ENCODE peak calls at places on chromosomes 5 and 9, in four cellular contexts. O, N, P and X are unnamed samples.

GRCh38 chr9:118896356-118897000 is 472.8 kb downstream of the BRINP1 start:
- DNase-seq in N (no peak), P (no peak), O (no peak), X (no peak)

GRCh38 chr9:97554566-97555075 is 53.2 kb downstream of the TMOD1 start:
- DNase-seq in O (no peak), N (no peak), P (no peak), X (no peak)

GRCh38 chr5:74409166-74409706 is 231.3 kb downstream of the ENC1 start:
- DNase-seq in O (peak), P (no peak), N (no peak), X (no peak)

GRCh38 chr9:4985376-4986266 is 549 bp downstream of the JAK2 start:
- DNase-seq in O (peak), N (peak), P (peak), X (peak)

GRCh38 chr9:109474170-109474569 is 23.9 kb downstream of the PTPN3 start:
- DNase-seq in P (no peak), O (no peak), N (no peak), X (no peak)

GRCh38 chr5:173119719-173120118 is 24.6 kb upstream of the BNIP1 start:
- DNase-seq in N (no peak), O (no peak), P (no peak), X (no peak)

GRCh38 chr9:2691212-2691611 is 26.1 kb upstream of the KCNV2 start:
- DNase-seq in P (no peak), O (no peak), N (no peak), X (no peak)

GRCh38 chr9:33164138-33164809 is 2.9 kb downstream of the B4GALT1 start:
- DNase-seq in N (peak), O (no peak), P (no peak), X (no peak)

GRCh38 chr5:126376443-126376842 is 46.8 kb upstream of the GRAMD2B start:
- DNase-seq in N (no peak), O (no peak), P (no peak), X (no peak)

GRCh38 chr9:13939129-13939528 is 374.8 kb downstream of the NFIB start:
- DNase-seq in P (no peak), O (no peak), N (no peak), X (no peak)

GRCh38 chr5:113546711-113547159 is 33.2 kb downstream of the YTHDC2 start:
- DNase-seq in O (no peak), P (no peak), N (no peak), X (no peak)

GRCh38 chr9:112854657-112855056 is 36.0 kb downstream of the SLC46A2 start:
- DNase-seq in P (no peak), N (no peak), O (no peak), X (no peak)

GRCh38 chr5:179323026-179323571 is 22.2 kb downstream of the ADAMTS2 start:
- DNase-seq in N (no peak), O (no peak), P (no peak), X (peak)

GRCh38 chr5:177103523-177104253 is 17.0 kb downstream of the FGFR4 start:
- DNase-seq in O (no peak), P (no peak), N (no peak), X (no peak)

GRCh38 chr5:43772601-43773031 is 169.6 kb downstream of the NNT start:
- DNase-seq in P (no peak), O (no peak), N (no peak), X (no peak)

GRCh38 chr5:53983568-53984465 is 326.6 kb downstream of the ARL15 start:
- DNase-seq in N (no peak), O (no peak), P (no peak), X (no peak)

GRCh38 chr9:109975574-109976327 is 195.8 kb downstream of the PALM2AKAP2 start:
- DNase-seq in P (no peak), N (no peak), O (no peak), X (no peak)

GRCh38 chr5:160968480-160968879 is 116.5 kb upstream of the ATP10B start:
- DNase-seq in N (no peak), O (no peak), P (no peak), X (no peak)

GRCh38 chr5:160970605-160971191 is 118.7 kb upstream of the ATP10B start:
- DNase-seq in P (peak), N (no peak), O (no peak), X (no peak)
- TF ChIP-seq CTCF in P (peak), N (no peak), O (no peak), X (no peak)

DNA sequence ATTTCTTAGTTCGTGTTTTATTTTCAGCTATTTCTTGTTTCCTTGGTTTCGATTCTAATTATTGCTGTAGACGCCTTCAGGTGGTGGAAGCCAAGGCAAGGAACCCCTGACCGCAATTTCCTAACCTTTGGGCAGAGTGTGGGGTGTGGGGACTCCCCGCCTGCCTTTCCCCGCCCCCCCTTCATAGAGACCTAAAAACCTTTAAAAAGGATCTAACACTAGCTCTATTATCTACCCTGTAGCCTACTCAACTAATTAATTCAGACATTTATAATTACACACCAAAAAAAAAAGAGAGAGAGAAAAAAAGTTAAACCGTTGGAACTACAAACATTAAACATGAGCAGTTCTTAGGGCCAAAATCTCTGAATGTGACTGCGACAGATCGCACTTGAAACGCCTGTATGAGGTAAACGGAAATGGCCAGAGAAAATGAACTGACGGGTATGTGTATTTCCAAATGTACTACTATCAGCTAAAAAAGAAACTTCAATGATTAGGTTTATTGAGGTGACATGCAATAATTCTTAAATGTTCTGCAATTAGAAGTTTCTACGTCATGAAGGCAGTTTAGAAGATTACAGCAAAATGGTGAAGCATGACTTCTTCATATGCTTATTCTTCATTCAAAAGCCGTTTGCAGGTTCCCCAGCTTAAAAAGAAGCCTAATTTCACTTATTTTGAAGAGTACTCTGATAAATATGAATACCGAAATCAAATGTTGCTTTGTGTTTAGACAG is 19.0 kb upstream of the FER start:
- DNase-seq in P (peak), O (no peak), N (no peak), X (no peak)
- H3K27ac ChIP-seq in P (peak), O (peak), N (peak), X (peak)

GRCh38 chr9:107274953-107275422 is 8.1 kb upstream of the RAD23B start:
- DNase-seq in P (no peak), N (no peak), O (no peak), X (no peak)
- TF ChIP-seq POLR2AphosphoS5 in P (no peak), N (peak), O (no peak), X (no peak)

GRCh38 chr9:120366646-120367019 is 213.3 kb downstream of the CDK5RAP2 start:
- DNase-seq in P (peak), O (no peak), N (no peak), X (no peak)
- TF ChIP-seq CTCF in P (peak), O (no peak), N (no peak), X (no peak)

GRCh38 chr9:131432597-131433301 is 38.9 kb downstream of the PRRC2B start:
- DNase-seq in O (no peak), P (no peak), N (no peak), X (no peak)
- H3K27ac ChIP-seq in O (no peak), P (peak), N (no peak), X (peak)

GRCh38 chr5:151047814-151048425 is 27.5 kb downstream of the GPX3 start:
- DNase-seq in P (peak), O (no peak), N (no peak), X (no peak)
- TF ChIP-seq POLR2AphosphoS5 in P (no peak), O (no peak), N (no peak), X (no peak)

GRCh38 chr9:136962701-136963248 is 10.7 kb downstream of the LCN12 start:
- DNase-seq in O (no peak), P (no peak), N (no peak), X (no peak)
- TF ChIP-seq CTCF in O (no peak), P (no peak), N (no peak), X (no peak)

GRCh38 chr9:137273095-137273490 is 4.4 kb upstream of the TOR4A start:
- DNase-seq in N (no peak), O (no peak), P (no peak), X (no peak)

GRCh38 chr9:137273616-137274320 is 3.8 kb upstream of the TOR4A start:
- DNase-seq in P (no peak), N (no peak), O (peak), X (peak)

GRCh38 chr9:137270929-137271695 is 6.4 kb upstream of the TOR4A start:
- DNase-seq in P (no peak), N (no peak), O (no peak), X (no peak)

GRCh38 chr9:137272241-137273094 is 5.1 kb upstream of the TOR4A start:
- DNase-seq in N (no peak), P (no peak), O (no peak), X (no peak)

DNA sequence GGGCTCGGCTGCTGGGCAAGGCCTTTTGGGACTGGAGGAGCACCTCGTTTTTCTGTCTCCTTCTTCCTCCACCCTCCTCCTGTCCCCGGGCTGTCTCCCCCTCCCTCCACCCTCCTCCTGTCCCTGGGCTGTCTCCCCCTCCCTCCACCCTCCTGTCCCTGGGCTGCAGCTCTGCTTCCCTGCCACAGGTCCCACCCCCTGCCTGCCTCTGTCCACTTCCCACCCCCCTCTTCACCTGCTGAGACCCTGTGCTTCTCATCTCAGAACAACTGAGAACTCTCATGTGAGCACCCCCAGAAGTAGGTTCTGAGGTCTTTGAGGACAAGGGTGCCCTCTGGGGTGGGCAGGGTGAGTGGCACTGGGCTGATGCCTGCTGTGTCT is 5.8 kb upstream of the TOR4A start:
- DNase-seq in O (no peak), P (no peak), N (no peak), X (no peak)
- H3K27ac ChIP-seq in O (peak), P (no peak), N (no peak), X (peak)

GRCh38 chr9:20297646-20298084 is 324.6 kb downstream of the MLLT3 start:
- DNase-seq in O (no peak), N (peak), P (no peak), X (no peak)
- TF ChIP-seq POLR2AphosphoS5 in O (no peak), N (peak), P (no peak), X (no peak)